ENCODE peak calls at places on chromosome 14, in six cellular contexts. A, O, R, U, W and K are unnamed samples.

GRCh38 chr14:29085546-29085945 is 319.0 kb downstream of the FOXG1 start:
- DNase-seq in O (peak), U (peak), R (peak), A (no peak), W (peak), K (peak)

GRCh38 chr14:78595797-78596196 is 425.6 kb downstream of the NRXN3 start:
- DNase-seq in O (peak), R (no peak), W (no peak), A (no peak), U (no peak), K (no peak)

GRCh38 chr14:103055693-103056092 is 1.7 kb downstream of the CDC42BPB start:
- DNase-seq in W (peak), R (no peak), U (peak), A (no peak), O (peak), K (peak)

GRCh38 chr14:23112359-23113178 is 6.5 kb downstream of the CEBPE start:
- DNase-seq in A (no peak), R (no peak), W (no peak), O (peak), U (no peak), K (no peak)

GRCh38 chr14:94461526-94462218 is 9.1 kb upstream of the SERPINA11 start:
- DNase-seq in R (no peak), W (no peak), O (no peak), A (no peak), U (no peak), K (no peak)

GRCh38 chr14:102540310-102541028 is 30.9 kb upstream of the ANKRD9 start:
- DNase-seq in W (peak), U (peak), O (no peak), R (peak), A (no peak), K (peak)

GRCh38 chr14:105075364-105076295 is 10.4 kb upstream of the GPR132 start:
- DNase-seq in O (peak), R (no peak), W (no peak), U (peak), A (no peak), K (peak)

GRCh38 chr14:96627811-96628775 is 125.9 kb downstream of the PAPOLA start:
- DNase-seq in R (no peak), U (no peak), W (no peak), O (no peak), A (no peak), K (no peak)

GRCh38 chr14:72651715-72652114 is 242.2 kb downstream of the DPF3 start:
- DNase-seq in U (no peak), W (no peak), O (peak), R (no peak), A (no peak), K (no peak)

GRCh38 chr14:65229431-65230286 is 127.3 kb upstream of the MAX start:
- DNase-seq in O (peak), W (peak), U (no peak), R (peak), A (no peak), K (peak)

GRCh38 chr14:95039259-95039992 is 117.9 kb downstream of the DICER1 start:
- DNase-seq in O (no peak), A (no peak), U (no peak), R (no peak), W (no peak), K (no peak)

GRCh38 chr14:51290132-51290531 is 50.1 kb downstream of the TMX1 start:
- DNase-seq in O (no peak), W (no peak), A (no peak), R (no peak), U (no peak), K (no peak)

GRCh38 chr14:69574266-69574953 is at the start of gene CCDC177:
- DNase-seq in O (peak), U (peak), W (peak), A (no peak), R (peak), K (peak)

GRCh38 chr14:100603341-100604125 is 16.3 kb upstream of the BEGAIN start:
- DNase-seq in A (no peak), O (no peak), U (no peak), W (no peak), R (no peak), K (no peak)

GRCh38 chr14:90545966-90546751 is 149.3 kb downstream of the CALM1 start:
- DNase-seq in O (peak), U (no peak), W (no peak), R (no peak), A (no peak), K (no peak)

GRCh38 chr14:87656315-87656714 is 336.7 kb downstream of the GALC start:
- DNase-seq in U (no peak), O (peak), R (no peak), A (no peak), W (no peak), K (no peak)
- H3K4me3 ChIP-seq in U (no peak), O (no peak), R (no peak), A (no peak), W (no peak), K (no peak)

GRCh38 chr14:92676031-92676430 is 72.4 kb downstream of the LGMN start:
- DNase-seq in R (no peak), W (no peak), U (no peak), O (no peak), A (no peak), K (no peak)
- H3K4me3 ChIP-seq in R (no peak), W (no peak), U (no peak), O (no peak), A (no peak), K (no peak)

DNA sequence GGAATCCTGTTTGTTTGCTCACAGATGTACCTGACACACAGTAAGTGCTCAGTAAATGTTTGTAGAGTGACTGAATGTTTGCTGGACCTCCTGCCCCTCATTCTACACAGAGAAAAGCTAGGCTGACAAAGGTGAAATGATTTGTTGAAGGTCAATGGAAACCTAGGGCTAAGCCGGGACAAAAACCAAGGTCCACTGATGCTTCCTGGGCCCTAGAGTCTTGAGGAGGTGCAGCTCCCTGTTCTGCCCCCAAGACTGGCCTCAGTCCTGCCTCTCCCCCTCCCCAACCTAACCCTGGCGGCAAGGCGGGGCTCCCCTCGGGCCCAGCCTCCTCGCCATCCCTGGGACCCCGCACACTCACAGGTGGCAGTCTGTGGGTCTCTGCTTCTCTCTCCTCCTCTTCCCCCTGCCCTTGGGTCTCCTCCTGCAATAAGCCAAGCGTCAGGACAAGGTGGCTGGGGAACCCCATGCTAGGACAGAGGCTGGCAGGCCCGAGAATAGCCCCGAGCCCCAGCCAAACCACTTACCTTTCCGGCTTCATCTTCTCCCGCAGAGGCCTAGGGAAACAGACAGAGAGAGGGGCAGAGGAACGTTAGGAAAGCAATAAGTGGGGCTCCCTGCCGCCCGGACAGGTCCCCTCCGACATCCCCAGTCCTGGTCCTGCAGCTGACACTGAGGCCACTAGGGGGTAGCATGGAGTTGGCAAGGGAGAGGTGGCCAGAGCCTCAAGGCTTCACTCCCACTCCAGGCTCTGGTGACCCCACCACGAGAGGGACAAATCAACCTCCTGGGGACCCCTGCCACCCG is 9.3 kb downstream of the PGF start:
- DNase-seq in A (no peak), R (peak), O (peak), W (peak), U (peak), K (peak)
- H3K4me3 ChIP-seq in A (peak), R (no peak), O (no peak), W (peak), U (no peak), K (no peak)

GRCh38 chr14:37583358-37584210 is 11.5 kb downstream of the FOXA1 start:
- DNase-seq in W (no peak), A (no peak), U (no peak), O (no peak), R (peak), K (no peak)
- H3K4me3 ChIP-seq in W (no peak), A (peak), U (peak), O (no peak), R (peak), K (no peak)